ENCODE peak calls at places on chromosome 17, in seven cellular contexts. I is H1, X is SK-N-SH, T is K562, N is HepG2, Z is HCT116, A is GM12878. R is an unnamed sample.

GRCh38 chr17:40107266-40107980 is 7.0 kb upstream of the NR1D1 start:
- DNase-seq in I (peak), X (no peak), T (no peak), N (peak), Z (no peak), A (no peak), R (no peak)

GRCh38 chr17:45131616-45132301 is 556 bp downstream of the PLCD3 start:
- DNase-seq in I (peak), X (peak), T (peak), N (no peak), Z (no peak), A (no peak), R (peak)

GRCh38 chr17:49976828-49977202 is 7.8 kb downstream of the DLX4 start:
- DNase-seq in I (no peak), X (no peak), T (no peak), N (no peak), Z (no peak), A (no peak), R (no peak)

GRCh38 chr17:67015001-67015400 is 29.4 kb upstream of the CACNG1 start:
- DNase-seq in I (no peak), X (no peak), T (no peak), N (no peak), Z (no peak), A (no peak), R (no peak)

GRCh38 chr17:53570731-53571130 is 252.0 kb upstream of the KIF2B start:
- DNase-seq in I (no peak), X (no peak), T (no peak), N (no peak), Z (no peak), A (no peak), R (peak)

GRCh38 chr17:1647802-1648581 is 1.7 kb downstream of the RILP start:
- DNase-seq in I (peak), X (no peak), T (peak), N (no peak), Z (peak), A (no peak), R (no peak)

GRCh38 chr17:76199466-76199865 is 40.8 kb downstream of the RNF157 start:
- DNase-seq in I (no peak), X (no peak), T (no peak), N (no peak), Z (no peak), A (no peak), R (no peak)

GRCh38 chr17:35906559-35907265 is 23.9 kb downstream of the RDM1 start:
- DNase-seq in I (no peak), X (no peak), T (no peak), N (no peak), Z (no peak), A (no peak), R (no peak)

GRCh38 chr17:44988256-44988942 is 20.3 kb upstream of the C1QL1 start:
- DNase-seq in I (peak), X (no peak), T (no peak), N (no peak), Z (no peak), A (no peak), R (no peak)

GRCh38 chr17:28345420-28346198 is 10.0 kb downstream of the TNFAIP1 start:
- DNase-seq in I (no peak), X (no peak), T (no peak), N (no peak), Z (no peak), A (no peak), R (no peak)

GRCh38 chr17:67602974-67603373 is 114.8 kb upstream of the NOL11 start:
- DNase-seq in I (peak), X (peak), T (no peak), N (peak), Z (peak), A (no peak), R (peak)

GRCh38 chr17:19508327-19508867 is 25.3 kb upstream of the SLC47A1 start:
- DNase-seq in I (peak), X (peak), T (peak), N (no peak), Z (no peak), A (no peak), R (no peak)

GRCh38 chr17:73028311-73028755 is 64.2 kb downstream of the SLC39A11 start:
- DNase-seq in I (no peak), X (no peak), T (no peak), N (no peak), Z (no peak), A (no peak), R (no peak)

GRCh38 chr17:72121164-72122001 is 563 bp downstream of the SOX9 start:
- DNase-seq in I (peak), X (peak), T (no peak), N (no peak), Z (no peak), A (no peak), R (peak)

GRCh38 chr17:55513885-55514590 is 2.8 kb upstream of the SMIM36 start:
- DNase-seq in I (peak), X (peak), T (peak), N (peak), Z (peak), A (peak), R (peak)

GRCh38 chr17:41500131-41500911 is 5.1 kb downstream of the KRT13 start:
- DNase-seq in I (no peak), X (no peak), T (peak), N (no peak), Z (peak), A (no peak), R (no peak)

GRCh38 chr17:2952174-2952845 is 111.1 kb downstream of the OR1D5 start:
- DNase-seq in I (no peak), X (no peak), T (no peak), N (peak), Z (no peak), A (no peak), R (no peak)

GRCh38 chr17:77354721-77355455 is 214.1 kb downstream of the SEC14L1 start:
- DNase-seq in I (no peak), X (peak), T (no peak), N (peak), Z (no peak), A (no peak), R (no peak)

GRCh38 chr17:77385750-77386501 is 245.2 kb downstream of the SEC14L1 start:
- DNase-seq in I (no peak), X (peak), T (peak), N (no peak), Z (no peak), A (no peak), R (no peak)

GRCh38 chr17:40076595-40076994 is 13.8 kb downstream of the THRA start:
- DNase-seq in I (no peak), X (no peak), T (no peak), N (no peak), Z (no peak), A (no peak), R (no peak)

GRCh38 chr17:67506966-67507365 is 129.9 kb downstream of the PITPNC1 start:
- DNase-seq in I (no peak), X (no peak), T (no peak), N (no peak), Z (no peak), A (no peak), R (no peak)

GRCh38 chr17:44102845-44103622 is 20.4 kb downstream of the HDAC5 start:
- DNase-seq in I (no peak), X (no peak), T (no peak), N (no peak), Z (no peak), A (no peak), R (no peak)

GRCh38 chr17:42853968-42854790 is 3.2 kb downstream of the AOC3 start:
- DNase-seq in I (no peak), X (no peak), T (no peak), N (peak), Z (no peak), A (no peak), R (no peak)

GRCh38 chr17:164536-165235 is 16.8 kb downstream of the DOC2B start:
- DNase-seq in I (peak), X (peak), T (peak), N (peak), Z (no peak), A (no peak), R (peak)

GRCh38 chr17:71180801-71181385 is 939.9 kb upstream of the SOX9 start:
- DNase-seq in I (no peak), X (peak), T (no peak), N (no peak), Z (no peak), A (no peak), R (no peak)

GRCh38 chr17:45575126-45575885 is 84.8 kb upstream of the PLEKHM1 start:
- DNase-seq in I (no peak), X (no peak), T (peak), N (no peak), Z (no peak), A (peak), R (no peak)

GRCh38 chr17:6306820-6307219 is 128.1 kb downstream of the AIPL1 start:
- DNase-seq in I (no peak), X (no peak), T (no peak), N (no peak), Z (no peak), A (no peak), R (no peak)
- TF ChIP-seq JUND in I (no peak), X (no peak), T (no peak), N (no peak), Z (no peak), A (no peak), R (no peak)

GRCh38 chr17:81400154-81400938 is 5.1 kb downstream of the BAHCC1 start:
- DNase-seq in I (peak), X (no peak), T (peak), N (no peak), Z (no peak), A (no peak), R (no peak)
- TF ChIP-seq JUND in I (no peak), X (no peak), T (no peak), N (no peak), Z (no peak), A (no peak), R (no peak)

DNA sequence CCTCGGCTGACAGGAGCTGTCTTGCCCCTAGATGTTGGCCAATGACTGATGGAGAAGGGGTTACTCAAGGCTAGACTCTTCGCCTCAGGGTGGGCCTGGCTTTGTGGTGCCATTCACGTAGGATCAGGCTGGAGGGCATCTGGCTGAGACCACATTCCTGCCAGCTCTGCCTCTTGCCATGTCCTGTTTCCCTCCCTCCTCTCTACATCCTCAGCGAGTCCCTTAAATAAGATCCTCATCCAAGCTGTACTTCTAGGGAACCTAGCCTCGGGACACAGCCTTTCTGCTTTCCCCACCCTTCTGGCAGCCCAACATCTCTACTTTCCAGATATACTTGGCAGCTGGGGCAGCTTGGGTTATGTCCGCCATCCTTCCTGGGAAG is 27.9 kb upstream of the EFCAB13 start:
- DNase-seq in I (no peak), X (no peak), T (no peak), N (no peak), Z (no peak), A (no peak), R (no peak)
- TF ChIP-seq JUND in I (no peak), X (no peak), T (no peak), N (no peak), Z (no peak), A (no peak), R (no peak)

DNA sequence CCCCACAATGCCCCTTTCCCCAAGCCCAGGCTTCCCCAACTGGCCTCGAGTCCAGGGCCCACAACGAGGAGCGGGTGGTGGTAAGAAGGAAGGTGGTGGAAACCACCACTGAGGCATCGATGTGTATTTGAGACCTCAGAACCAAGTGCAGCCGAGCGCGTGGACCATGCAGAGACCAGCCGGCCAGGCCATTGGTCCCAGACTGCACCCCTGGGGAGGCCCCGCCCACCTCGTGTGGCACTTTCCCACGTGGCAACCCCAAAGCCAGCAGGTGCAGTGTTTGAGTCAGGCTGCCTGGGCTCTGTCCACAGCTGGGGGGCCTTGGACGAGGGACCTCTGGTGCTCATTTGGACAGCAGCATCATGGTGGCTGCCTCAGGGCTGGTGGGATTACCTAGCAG is 28.1 kb upstream of the BAHCC1 start:
- DNase-seq in I (no peak), X (no peak), T (peak), N (no peak), Z (no peak), A (no peak), R (no peak)
- TF ChIP-seq JUND in I (no peak), X (no peak), T (no peak), N (no peak), Z (no peak), A (no peak), R (no peak)

R was measured in T47D.